ENCODE peak calls at places on chromosomes 5 and 9, in seven cellular contexts. X is sciatic nerve; P is natural killer cell treated with Interleukin-12 subunit alpha and Interleukin-12 subunit beta and Interleukin-15 and Interleukin-18, amount 100 ng/mL, for 72 hours; K is lower lobe of right lung; U is WTC11; L is activated T-cell treated with anti-CD3 and anti-CD28 coated beads, Interleukin-2, amount 50 U/mL, for 4 hours; T is heart left ventricle. O is an unnamed sample.

GRCh38 chr5:171701138-171701537 is 84.5 kb upstream of the SMIM23 start:
- ATAC-seq in X (no peak), P (no peak), K (no peak), U (no peak), L (no peak), T (peak; percentile 90), O (no peak)

GRCh38 chr9:37999501-38000189 is 69.4 kb downstream of the SHB start:
- ATAC-seq in X (no peak), P (no peak), K (no peak), U (no peak), L (no peak), T (no peak), O (no peak)

GRCh38 chr5:131396015-131396414 is 132.2 kb downstream of the CDC42SE2 start:
- ATAC-seq in X (no peak), P (peak; percentile 79), K (no peak), U (no peak), L (peak; percentile 79), T (no peak), O (no peak)

GRCh38 chr5:95715799-95716461 is 15.2 kb upstream of the RHOBTB3 start:
- ATAC-seq in X (no peak), P (peak; percentile 84), K (no peak), U (no peak), L (peak; percentile 41), T (no peak), O (peak; percentile 37)

GRCh38 chr9:136264046-136264802 is 18.6 kb upstream of the QSOX2 start:
- ATAC-seq in X (no peak), P (no peak), K (no peak), U (no peak), L (no peak), T (no peak), O (no peak)

GRCh38 chr9:19233344-19233743 is 2.9 kb downstream of the DENND4C start:
- ATAC-seq in X (no peak), P (no peak), K (no peak), U (no peak), L (no peak), T (no peak), O (no peak)

GRCh38 chr5:151615431-151615830 is 24.3 kb upstream of the FAT2 start:
- ATAC-seq in X (no peak), P (no peak), K (no peak), U (no peak), L (no peak), T (no peak), O (no peak)

GRCh38 chr9:136621734-136622093 is 41.0 kb upstream of the EGFL7 start:
- ATAC-seq in X (no peak), P (no peak), K (no peak), U (no peak), L (no peak), T (no peak), O (no peak)

GRCh38 chr5:139141410-139141809 is 56.8 kb downstream of the SIL1 start:
- ATAC-seq in X (peak; percentile 58), P (no peak), K (no peak), U (no peak), L (no peak), T (no peak), O (no peak)

GRCh38 chr5:179623906-179624741 is 653 bp upstream of the HNRNPH1 start:
- ATAC-seq in X (peak; percentile 43), P (peak; percentile 26), K (peak; percentile 33), U (peak; percentile 73), L (peak; percentile 36), T (peak; percentile 10), O (peak; percentile 42)

GRCh38 chr5:166342330-166342891 is 1949.0 kb upstream of the WWC1 start:
- ATAC-seq in X (no peak), P (no peak), K (no peak), U (peak; percentile 72), L (no peak), T (no peak), O (no peak)

GRCh38 chr5:59829389-59829788 is 64.1 kb downstream of the PDE4D start:
- ATAC-seq in X (peak; percentile 57), P (no peak), K (no peak), U (no peak), L (no peak), T (peak; percentile 54), O (peak; percentile 40)

GRCh38 chr5:98585661-98586310 is 187.7 kb upstream of the RGMB start:
- ATAC-seq in X (no peak), P (no peak), K (no peak), U (no peak), L (no peak), T (no peak), O (no peak)

GRCh38 chr5:17436345-17436744 is 61.7 kb upstream of the TAF11L2 start:
- ATAC-seq in X (peak; percentile 82), P (no peak), K (peak; percentile 75), U (no peak), L (no peak), T (peak; percentile 61), O (no peak)

GRCh38 chr9:3887798-3888495 is 362.1 kb upstream of the RFX3 start:
- ATAC-seq in X (no peak), P (no peak), K (no peak), U (no peak), L (peak; percentile 46), T (no peak), O (no peak)

GRCh38 chr9:1804128-1804865 is 210.8 kb upstream of the SMARCA2 start:
- ATAC-seq in X (no peak), P (no peak), K (no peak), U (no peak), L (no peak), T (no peak), O (no peak)

GRCh38 chr5:94442971-94443370 is 175.4 kb downstream of the KIAA0825 start:
- ATAC-seq in X (no peak), P (no peak), K (no peak), U (no peak), L (no peak), T (no peak), O (no peak)

GRCh38 chr9:112644449-112644965 is 73.4 kb downstream of the INIP start:
- ATAC-seq in X (no peak), P (no peak), K (no peak), U (no peak), L (no peak), T (no peak), O (no peak)

GRCh38 chr5:139341187-139341688 is 416 bp upstream of the PAIP2 start:
- ATAC-seq in X (no peak), P (no peak), K (no peak), U (no peak), L (no peak), T (no peak), O (no peak)

GRCh38 chr5:81212211-81212687 is 20.9 kb upstream of the CKMT2 start:
- ATAC-seq in X (no peak), P (no peak), K (peak; percentile 80), U (peak; percentile 58), L (peak; percentile 63), T (no peak), O (no peak)

GRCh38 chr9:109483771-109484442 is 14.2 kb downstream of the PTPN3 start:
- ATAC-seq in X (no peak), P (peak; percentile 21), K (no peak), U (no peak), L (no peak), T (no peak), O (no peak)

GRCh38 chr5:95773325-95774059 is 42.4 kb downstream of the RHOBTB3 start:
- ATAC-seq in X (peak; percentile 48), P (peak; percentile 76), K (peak; percentile 13), U (no peak), L (no peak), T (peak; percentile 49), O (peak; percentile 56)

GRCh38 chr9:107480386-107480789 is 9.2 kb downstream of the KLF4 start:
- ATAC-seq in X (peak; percentile 81), P (no peak), K (peak; percentile 28), U (no peak), L (no peak), T (no peak), O (no peak)

GRCh38 chr5:920321-920720 is 27.6 kb downstream of the TRIP13 start:
- ATAC-seq in X (no peak), P (no peak), K (no peak), U (no peak), L (no peak), T (no peak), O (no peak)

GRCh38 chr9:95065224-95065623 is 252.3 kb downstream of the FANCC start:
- ATAC-seq in X (peak; percentile 67), P (no peak), K (peak; percentile 16), U (no peak), L (no peak), T (peak; percentile 58), O (no peak)

GRCh38 chr9:119009253-119009652 is 360.0 kb downstream of the BRINP1 start:
- ATAC-seq in X (no peak), P (no peak), K (peak; percentile 67), U (no peak), L (no peak), T (no peak), O (no peak)

GRCh38 chr9:124369236-124369797 is 45.9 kb downstream of the PSMB7 start:
- ATAC-seq in X (no peak), P (no peak), K (no peak), U (no peak), L (no peak), T (no peak), O (no peak)

GRCh38 chr9:99069075-99069474 is 35.8 kb upstream of the TGFBR1 start:
- ATAC-seq in X (no peak), P (peak; percentile 55), K (no peak), U (no peak), L (no peak), T (no peak), O (no peak)

GRCh38 chr9:82582693-82583092 is 480.2 kb downstream of the RASEF start:
- ATAC-seq in X (no peak), P (no peak), K (no peak), U (no peak), L (no peak), T (no peak), O (no peak)

GRCh38 chr5:43729846-43730478 is 127.0 kb downstream of the NNT start:
- ATAC-seq in X (no peak), P (no peak), K (no peak), U (no peak), L (no peak), T (no peak), O (peak; percentile 59)

GRCh38 chr9:106727969-106728368 is 135.0 kb upstream of the ZNF462 start:
- ATAC-seq in X (no peak), P (no peak), K (no peak), U (no peak), L (no peak), T (no peak), O (no peak)

GRCh38 chr9:551986-552930 is 289.2 kb upstream of the DMRT1 start:
- ATAC-seq in X (peak; percentile 45), P (no peak), K (peak; percentile 48), U (no peak), L (no peak), T (no peak), O (no peak)

GRCh38 chr9:120477534-120478001 is 102.4 kb downstream of the CDK5RAP2 start:
- ATAC-seq in X (peak; percentile 92), P (peak; percentile 75), K (peak; percentile 89), U (peak; percentile 99), L (no peak), T (peak; percentile 82), O (peak; percentile 99)

GRCh38 chr9:16414451-16414850 is 456.0 kb downstream of the BNC2 start:
- ATAC-seq in X (no peak), P (no peak), K (no peak), U (no peak), L (no peak), T (no peak), O (no peak)

GRCh38 chr9:83471223-83471622 is 67.0 kb downstream of the FRMD3 start:
- ATAC-seq in X (peak; percentile 19), P (no peak), K (peak; percentile 58), U (no peak), L (no peak), T (no peak), O (no peak)

GRCh38 chr5:138696501-138696900 is 56.7 kb upstream of the CTNNA1 start:
- ATAC-seq in X (no peak), P (no peak), K (no peak), U (no peak), L (no peak), T (peak; percentile 30), O (peak; percentile 84)